ENCODE peak calls at places on chromosomes 16 and 17, in nine cellular contexts. One of them, this sample, is unnamed.

GRCh38 chr16:55478827-55479559 is at the start of gene MMP2:
- DNase-seq in HTR-8/SVneo: no peak
- DNase-seq in epithelial cell of esophagus: peak; percentile 33
- DNase-seq in right cardiac atrium: peak; percentile 91
- DNase-seq in ELR: peak; percentile 65
- DNase-seq in brain pericyte: no peak
- DNase-seq in stimulated activated CD4-positive, alpha-beta T cell treated with anti-CD3 and anti-CD28 coated beads, Interleukin-1b, Interleukin-23, amount 100 ng/mL, for 24 hours: no peak
- DNase-seq in Daoy: peak; percentile 78
- DNase-seq in type B pancreatic cell: peak; percentile 80
- DNase-seq in this sample: no peak

GRCh38 chr16:72963921-72964320 is 84.0 kb downstream of the ZFHX3 start:
- DNase-seq in HTR-8/SVneo: no peak
- DNase-seq in epithelial cell of esophagus: no peak
- DNase-seq in right cardiac atrium: no peak
- DNase-seq in ELR: peak; percentile 31
- DNase-seq in brain pericyte: no peak
- DNase-seq in stimulated activated CD4-positive, alpha-beta T cell treated with anti-CD3 and anti-CD28 coated beads, Interleukin-1b, Interleukin-23, amount 100 ng/mL, for 24 hours: no peak
- DNase-seq in Daoy: no peak
- DNase-seq in type B pancreatic cell: no peak
- DNase-seq in this sample: no peak

GRCh38 chr17:40539711-40540411 is 25.4 kb downstream of the CCR7 start:
- DNase-seq in HTR-8/SVneo: no peak
- DNase-seq in epithelial cell of esophagus: no peak
- DNase-seq in right cardiac atrium: peak; percentile 61
- DNase-seq in ELR: no peak
- DNase-seq in brain pericyte: no peak
- DNase-seq in stimulated activated CD4-positive, alpha-beta T cell treated with anti-CD3 and anti-CD28 coated beads, Interleukin-1b, Interleukin-23, amount 100 ng/mL, for 24 hours: no peak
- DNase-seq in Daoy: no peak
- DNase-seq in type B pancreatic cell: no peak
- DNase-seq in this sample: no peak

GRCh38 chr17:60311936-60312335 is 80.0 kb downstream of the USP32 start:
- DNase-seq in HTR-8/SVneo: no peak
- DNase-seq in epithelial cell of esophagus: no peak
- DNase-seq in right cardiac atrium: no peak
- DNase-seq in ELR: peak; percentile 13
- DNase-seq in brain pericyte: no peak
- DNase-seq in stimulated activated CD4-positive, alpha-beta T cell treated with anti-CD3 and anti-CD28 coated beads, Interleukin-1b, Interleukin-23, amount 100 ng/mL, for 24 hours: no peak
- DNase-seq in Daoy: no peak
- DNase-seq in type B pancreatic cell: no peak
- DNase-seq in this sample: no peak

GRCh38 chr16:56068816-56069215 is 122.5 kb upstream of the GNAO1 start:
- DNase-seq in HTR-8/SVneo: no peak
- DNase-seq in epithelial cell of esophagus: peak; percentile 71
- DNase-seq in right cardiac atrium: no peak
- DNase-seq in ELR: no peak
- DNase-seq in brain pericyte: no peak
- DNase-seq in stimulated activated CD4-positive, alpha-beta T cell treated with anti-CD3 and anti-CD28 coated beads, Interleukin-1b, Interleukin-23, amount 100 ng/mL, for 24 hours: no peak
- DNase-seq in Daoy: no peak
- DNase-seq in type B pancreatic cell: no peak
- DNase-seq in this sample: no peak

GRCh38 chr16:88988980-88989791 is 12.2 kb upstream of the CBFA2T3 start:
- DNase-seq in HTR-8/SVneo: no peak
- DNase-seq in epithelial cell of esophagus: no peak
- DNase-seq in right cardiac atrium: peak; percentile 54
- DNase-seq in ELR: no peak
- DNase-seq in brain pericyte: no peak
- DNase-seq in stimulated activated CD4-positive, alpha-beta T cell treated with anti-CD3 and anti-CD28 coated beads, Interleukin-1b, Interleukin-23, amount 100 ng/mL, for 24 hours: no peak
- DNase-seq in Daoy: no peak
- DNase-seq in type B pancreatic cell: no peak
- DNase-seq in this sample: no peak

GRCh38 chr17:40329981-40330794 is 21.2 kb downstream of the RARA start:
- DNase-seq in HTR-8/SVneo: no peak
- DNase-seq in epithelial cell of esophagus: no peak
- DNase-seq in right cardiac atrium: peak; percentile 91
- DNase-seq in ELR: no peak
- DNase-seq in brain pericyte: no peak
- DNase-seq in stimulated activated CD4-positive, alpha-beta T cell treated with anti-CD3 and anti-CD28 coated beads, Interleukin-1b, Interleukin-23, amount 100 ng/mL, for 24 hours: no peak
- DNase-seq in Daoy: no peak
- DNase-seq in type B pancreatic cell: no peak
- DNase-seq in this sample: no peak

GRCh38 chr17:76909971-76910760 is 42.0 kb downstream of the MGAT5B start:
- DNase-seq in HTR-8/SVneo: peak; percentile 59
- DNase-seq in epithelial cell of esophagus: peak; percentile 66
- DNase-seq in right cardiac atrium: peak; percentile 7
- DNase-seq in ELR: peak; percentile 44
- DNase-seq in brain pericyte: no peak
- DNase-seq in stimulated activated CD4-positive, alpha-beta T cell treated with anti-CD3 and anti-CD28 coated beads, Interleukin-1b, Interleukin-23, amount 100 ng/mL, for 24 hours: peak; percentile 5
- DNase-seq in Daoy: peak; percentile 19
- DNase-seq in type B pancreatic cell: peak; percentile 82
- DNase-seq in this sample: peak; percentile 53

GRCh38 chr17:48646183-48647102 is 20.3 kb upstream of the HOXB9 start:
- DNase-seq in HTR-8/SVneo: peak; percentile 86
- DNase-seq in epithelial cell of esophagus: no peak
- DNase-seq in right cardiac atrium: no peak
- DNase-seq in ELR: no peak
- DNase-seq in brain pericyte: no peak
- DNase-seq in stimulated activated CD4-positive, alpha-beta T cell treated with anti-CD3 and anti-CD28 coated beads, Interleukin-1b, Interleukin-23, amount 100 ng/mL, for 24 hours: no peak
- DNase-seq in Daoy: no peak
- DNase-seq in type B pancreatic cell: no peak
- DNase-seq in this sample: no peak

GRCh38 chr16:89711601-89712475 is 8.9 kb downstream of the VPS9D1 start:
- DNase-seq in HTR-8/SVneo: peak; percentile 51
- DNase-seq in epithelial cell of esophagus: peak; percentile 74
- DNase-seq in right cardiac atrium: peak; percentile 86
- DNase-seq in ELR: peak; percentile 78
- DNase-seq in brain pericyte: no peak
- DNase-seq in stimulated activated CD4-positive, alpha-beta T cell treated with anti-CD3 and anti-CD28 coated beads, Interleukin-1b, Interleukin-23, amount 100 ng/mL, for 24 hours: peak; percentile 70
- DNase-seq in Daoy: peak; percentile 63
- DNase-seq in type B pancreatic cell: no peak
- DNase-seq in this sample: peak; percentile 84

GRCh38 chr17:80872999-80873951 is 118.4 kb upstream of the CHMP6 start:
- DNase-seq in HTR-8/SVneo: no peak
- DNase-seq in epithelial cell of esophagus: peak; percentile 62
- DNase-seq in right cardiac atrium: peak; percentile 62
- DNase-seq in ELR: peak; percentile 81
- DNase-seq in brain pericyte: no peak
- DNase-seq in stimulated activated CD4-positive, alpha-beta T cell treated with anti-CD3 and anti-CD28 coated beads, Interleukin-1b, Interleukin-23, amount 100 ng/mL, for 24 hours: no peak
- DNase-seq in Daoy: peak; percentile 50
- DNase-seq in type B pancreatic cell: no peak
- DNase-seq in this sample: no peak

GRCh38 chr17:9332164-9332527 is 243.5 kb downstream of the STX8 start:
- DNase-seq in HTR-8/SVneo: no peak
- DNase-seq in epithelial cell of esophagus: no peak
- DNase-seq in right cardiac atrium: no peak
- DNase-seq in ELR: peak; percentile 3
- DNase-seq in brain pericyte: no peak
- DNase-seq in stimulated activated CD4-positive, alpha-beta T cell treated with anti-CD3 and anti-CD28 coated beads, Interleukin-1b, Interleukin-23, amount 100 ng/mL, for 24 hours: no peak
- DNase-seq in Daoy: peak; percentile 9
- DNase-seq in type B pancreatic cell: no peak
- DNase-seq in this sample: no peak

GRCh38 chr16:31920373-31920772 is 46.8 kb downstream of the ZNF267 start:
- DNase-seq in HTR-8/SVneo: no peak
- DNase-seq in epithelial cell of esophagus: no peak
- DNase-seq in right cardiac atrium: no peak
- DNase-seq in ELR: no peak
- DNase-seq in brain pericyte: no peak
- DNase-seq in stimulated activated CD4-positive, alpha-beta T cell treated with anti-CD3 and anti-CD28 coated beads, Interleukin-1b, Interleukin-23, amount 100 ng/mL, for 24 hours: no peak
- DNase-seq in Daoy: no peak
- DNase-seq in type B pancreatic cell: no peak
- DNase-seq in this sample: no peak

GRCh38 chr17:80260791-80261158 is at the start of gene RNF213:
- DNase-seq in HTR-8/SVneo: peak; percentile 70
- DNase-seq in epithelial cell of esophagus: peak; percentile 24
- DNase-seq in right cardiac atrium: peak; percentile 84
- DNase-seq in ELR: peak; percentile 65
- DNase-seq in brain pericyte: no peak
- DNase-seq in stimulated activated CD4-positive, alpha-beta T cell treated with anti-CD3 and anti-CD28 coated beads, Interleukin-1b, Interleukin-23, amount 100 ng/mL, for 24 hours: no peak
- DNase-seq in Daoy: peak; percentile 41
- DNase-seq in type B pancreatic cell: no peak
- DNase-seq in this sample: peak; percentile 38

GRCh38 chr17:49690256-49690655 is 12.4 kb upstream of the SPOP start:
- DNase-seq in HTR-8/SVneo: no peak
- DNase-seq in epithelial cell of esophagus: no peak
- DNase-seq in right cardiac atrium: no peak
- DNase-seq in ELR: no peak
- DNase-seq in brain pericyte: no peak
- DNase-seq in stimulated activated CD4-positive, alpha-beta T cell treated with anti-CD3 and anti-CD28 coated beads, Interleukin-1b, Interleukin-23, amount 100 ng/mL, for 24 hours: no peak
- DNase-seq in Daoy: no peak
- DNase-seq in type B pancreatic cell: no peak
- DNase-seq in this sample: peak; percentile 12

GRCh38 chr16:15811778-15812750 is 44.8 kb downstream of the MYH11 start:
- DNase-seq in HTR-8/SVneo: peak; percentile 37
- DNase-seq in epithelial cell of esophagus: peak; percentile 53
- DNase-seq in right cardiac atrium: peak; percentile 70
- DNase-seq in ELR: peak; percentile 64
- DNase-seq in brain pericyte: peak; percentile 56
- DNase-seq in stimulated activated CD4-positive, alpha-beta T cell treated with anti-CD3 and anti-CD28 coated beads, Interleukin-1b, Interleukin-23, amount 100 ng/mL, for 24 hours: no peak
- DNase-seq in Daoy: peak; percentile 40
- DNase-seq in type B pancreatic cell: no peak
- DNase-seq in this sample: no peak

GRCh38 chr17:57379237-57380054 is 123.1 kb downstream of the MSI2 start:
- DNase-seq in HTR-8/SVneo: peak; percentile 77
- DNase-seq in epithelial cell of esophagus: no peak
- DNase-seq in right cardiac atrium: peak; percentile 70
- DNase-seq in ELR: no peak
- DNase-seq in brain pericyte: no peak
- DNase-seq in stimulated activated CD4-positive, alpha-beta T cell treated with anti-CD3 and anti-CD28 coated beads, Interleukin-1b, Interleukin-23, amount 100 ng/mL, for 24 hours: no peak
- DNase-seq in Daoy: no peak
- DNase-seq in type B pancreatic cell: no peak
- DNase-seq in this sample: peak; percentile 54

GRCh38 chr17:77420804-77421634 is 280.2 kb downstream of the SEC14L1 start:
- DNase-seq in HTR-8/SVneo: peak; percentile 92
- DNase-seq in epithelial cell of esophagus: peak; percentile 77
- DNase-seq in right cardiac atrium: no peak
- DNase-seq in ELR: peak; percentile 86
- DNase-seq in brain pericyte: peak; percentile 87
- DNase-seq in stimulated activated CD4-positive, alpha-beta T cell treated with anti-CD3 and anti-CD28 coated beads, Interleukin-1b, Interleukin-23, amount 100 ng/mL, for 24 hours: no peak
- DNase-seq in Daoy: peak; percentile 96
- DNase-seq in type B pancreatic cell: no peak
- DNase-seq in this sample: no peak

GRCh38 chr17:746783-747629 is 5.1 kb downstream of the GEMIN4 start:
- DNase-seq in HTR-8/SVneo: no peak
- DNase-seq in epithelial cell of esophagus: no peak
- DNase-seq in right cardiac atrium: no peak
- DNase-seq in ELR: no peak
- DNase-seq in brain pericyte: no peak
- DNase-seq in stimulated activated CD4-positive, alpha-beta T cell treated with anti-CD3 and anti-CD28 coated beads, Interleukin-1b, Interleukin-23, amount 100 ng/mL, for 24 hours: no peak
- DNase-seq in Daoy: no peak
- DNase-seq in type B pancreatic cell: no peak
- DNase-seq in this sample: no peak

GRCh38 chr16:72241930-72242329 is 70.0 kb upstream of the PMFBP1 start:
- DNase-seq in HTR-8/SVneo: peak; percentile 64
- DNase-seq in epithelial cell of esophagus: peak; percentile 62
- DNase-seq in right cardiac atrium: no peak
- DNase-seq in ELR: peak; percentile 77
- DNase-seq in brain pericyte: no peak
- DNase-seq in stimulated activated CD4-positive, alpha-beta T cell treated with anti-CD3 and anti-CD28 coated beads, Interleukin-1b, Interleukin-23, amount 100 ng/mL, for 24 hours: no peak
- DNase-seq in Daoy: peak; percentile 41
- DNase-seq in type B pancreatic cell: no peak
- DNase-seq in this sample: peak; percentile 63

GRCh38 chr16:57156351-57156703 is 29.5 kb downstream of the PSME3IP1 start:
- DNase-seq in HTR-8/SVneo: no peak
- DNase-seq in epithelial cell of esophagus: no peak
- DNase-seq in right cardiac atrium: no peak
- DNase-seq in ELR: no peak
- DNase-seq in brain pericyte: no peak
- DNase-seq in stimulated activated CD4-positive, alpha-beta T cell treated with anti-CD3 and anti-CD28 coated beads, Interleukin-1b, Interleukin-23, amount 100 ng/mL, for 24 hours: no peak
- DNase-seq in Daoy: no peak
- DNase-seq in type B pancreatic cell: no peak
- DNase-seq in this sample: no peak

GRCh38 chr16:88619859-88620655 is 18.3 kb upstream of the IL17C start:
- DNase-seq in HTR-8/SVneo: no peak
- DNase-seq in epithelial cell of esophagus: no peak
- DNase-seq in right cardiac atrium: no peak
- DNase-seq in ELR: peak; percentile 63
- DNase-seq in brain pericyte: no peak
- DNase-seq in stimulated activated CD4-positive, alpha-beta T cell treated with anti-CD3 and anti-CD28 coated beads, Interleukin-1b, Interleukin-23, amount 100 ng/mL, for 24 hours: no peak
- DNase-seq in Daoy: no peak
- DNase-seq in type B pancreatic cell: no peak
- DNase-seq in this sample: no peak

GRCh38 chr17:50664788-50665458 is 30.2 kb downstream of the ABCC3 start:
- DNase-seq in HTR-8/SVneo: no peak
- DNase-seq in epithelial cell of esophagus: no peak
- DNase-seq in right cardiac atrium: no peak
- DNase-seq in ELR: no peak
- DNase-seq in brain pericyte: no peak
- DNase-seq in stimulated activated CD4-positive, alpha-beta T cell treated with anti-CD3 and anti-CD28 coated beads, Interleukin-1b, Interleukin-23, amount 100 ng/mL, for 24 hours: no peak
- DNase-seq in Daoy: no peak
- DNase-seq in type B pancreatic cell: no peak
- DNase-seq in this sample: no peak

GRCh38 chr17:3688852-3689261 is 7.1 kb downstream of the P2RX5 start:
- DNase-seq in HTR-8/SVneo: no peak
- DNase-seq in epithelial cell of esophagus: no peak
- DNase-seq in right cardiac atrium: no peak
- DNase-seq in ELR: no peak
- DNase-seq in brain pericyte: no peak
- DNase-seq in stimulated activated CD4-positive, alpha-beta T cell treated with anti-CD3 and anti-CD28 coated beads, Interleukin-1b, Interleukin-23, amount 100 ng/mL, for 24 hours: no peak
- DNase-seq in Daoy: no peak
- DNase-seq in type B pancreatic cell: no peak
- DNase-seq in this sample: no peak

GRCh38 chr17:7656958-7657715 is 6.4 kb downstream of the ATP1B2 start:
- DNase-seq in HTR-8/SVneo: no peak
- DNase-seq in epithelial cell of esophagus: no peak
- DNase-seq in right cardiac atrium: peak; percentile 87
- DNase-seq in ELR: no peak
- DNase-seq in brain pericyte: no peak
- DNase-seq in stimulated activated CD4-positive, alpha-beta T cell treated with anti-CD3 and anti-CD28 coated beads, Interleukin-1b, Interleukin-23, amount 100 ng/mL, for 24 hours: no peak
- DNase-seq in Daoy: no peak
- DNase-seq in type B pancreatic cell: no peak
- DNase-seq in this sample: no peak

GRCh38 chr17:79581306-79581932 is 29.4 kb downstream of the RBFOX3 start:
- DNase-seq in HTR-8/SVneo: no peak
- DNase-seq in epithelial cell of esophagus: no peak
- DNase-seq in right cardiac atrium: peak; percentile 7
- DNase-seq in ELR: no peak
- DNase-seq in brain pericyte: no peak
- DNase-seq in stimulated activated CD4-positive, alpha-beta T cell treated with anti-CD3 and anti-CD28 coated beads, Interleukin-1b, Interleukin-23, amount 100 ng/mL, for 24 hours: no peak
- DNase-seq in Daoy: peak; percentile 67
- DNase-seq in type B pancreatic cell: no peak
- DNase-seq in this sample: peak; percentile 28

GRCh38 chr17:13477180-13477611 is 124.5 kb downstream of the HS3ST3A1 start:
- DNase-seq in HTR-8/SVneo: no peak
- DNase-seq in epithelial cell of esophagus: no peak
- DNase-seq in right cardiac atrium: no peak
- DNase-seq in ELR: peak; percentile 63
- DNase-seq in brain pericyte: peak; percentile 1
- DNase-seq in stimulated activated CD4-positive, alpha-beta T cell treated with anti-CD3 and anti-CD28 coated beads, Interleukin-1b, Interleukin-23, amount 100 ng/mL, for 24 hours: no peak
- DNase-seq in Daoy: peak; percentile 52
- DNase-seq in type B pancreatic cell: no peak
- DNase-seq in this sample: no peak

GRCh38 chr17:74873874-74874614 is 1.2 kb upstream of the FDXR start:
- DNase-seq in HTR-8/SVneo: peak; percentile 68
- DNase-seq in epithelial cell of esophagus: no peak
- DNase-seq in right cardiac atrium: peak; percentile 59
- DNase-seq in ELR: peak; percentile 57
- DNase-seq in brain pericyte: no peak
- DNase-seq in stimulated activated CD4-positive, alpha-beta T cell treated with anti-CD3 and anti-CD28 coated beads, Interleukin-1b, Interleukin-23, amount 100 ng/mL, for 24 hours: no peak
- DNase-seq in Daoy: no peak
- DNase-seq in type B pancreatic cell: no peak
- DNase-seq in this sample: no peak